ENCODE peak calls at places on chromosomes 5 and 9, in ten cellular contexts. Q is CD4-positive, alpha-beta T cell; O is upper lobe of left lung; M is progenitor cell of endocrine pancreas; Y is upper lobe of right lung; D is glutamatergic neuron; P is psoas muscle; C is choroid plexus epithelial cell; F is ovary; N is AG04449. T is an unnamed sample.

GRCh38 chr5:101160002-101160401 is 256.9 kb upstream of the ST8SIA4 start:
- DNase-seq in Y (no peak), O (no peak), F (no peak), N (no peak), C (peak; percentile 1), Q (no peak), D (no peak), P (no peak), M (no peak), T (no peak)

GRCh38 chr9:76216161-76216649 is 178.0 kb downstream of the RFK start:
- DNase-seq in D (no peak), Q (no peak), Y (no peak), O (no peak), M (no peak), N (peak; percentile 82), C (peak; percentile 98), P (no peak), F (no peak), T (no peak)

GRCh38 chr9:100581661-100582060 is 3.8 kb downstream of the CAVIN4 start:
- DNase-seq in Y (no peak), N (no peak), D (no peak), P (no peak), M (no peak), C (no peak), O (no peak), F (no peak), Q (no peak), T (no peak)

GRCh38 chr9:114677418-114677817 is 4.6 kb downstream of the TEX48 start:
- DNase-seq in Q (no peak), N (peak; percentile 99), D (no peak), O (no peak), Y (no peak), F (no peak), C (peak; percentile 100), M (no peak), P (no peak), T (no peak)

GRCh38 chr9:93365427-93366118 is 85.9 kb upstream of the FAM120A start:
- DNase-seq in D (no peak), P (no peak), C (no peak), O (no peak), Q (no peak), F (no peak), Y (no peak), N (no peak), M (no peak), T (no peak)

GRCh38 chr9:69085523-69086283 is 50.2 kb downstream of the FXN start:
- DNase-seq in Y (no peak), N (no peak), F (no peak), Q (no peak), C (peak; percentile 76), O (no peak), M (no peak), P (no peak), D (no peak), T (no peak)

GRCh38 chr5:173093597-173093996 is 37.4 kb downstream of the CREBRF start:
- DNase-seq in Q (no peak), C (no peak), F (no peak), N (no peak), P (no peak), Y (no peak), D (no peak), O (no peak), M (no peak), T (no peak)

GRCh38 chr5:149804478-149805450 is 74.7 kb downstream of the PPARGC1B start:
- DNase-seq in N (no peak), F (no peak), C (peak; percentile 55), Q (no peak), Y (no peak), O (no peak), M (no peak), P (no peak), D (no peak), T (peak; percentile 34)

GRCh38 chr5:179287071-179287470 is 58.2 kb downstream of the ADAMTS2 start:
- DNase-seq in C (no peak), Y (peak; percentile 57), O (peak; percentile 63), F (peak; percentile 29), N (no peak), M (no peak), Q (no peak), D (peak; percentile 17), P (peak; percentile 13), T (no peak)

GRCh38 chr5:60546157-60546556 is 153.8 kb downstream of the DEPDC1B start:
- DNase-seq in M (no peak), Q (no peak), O (no peak), F (no peak), P (no peak), C (no peak), N (no peak), Y (no peak), D (no peak), T (no peak)

GRCh38 chr5:140383300-140383699 is 18.3 kb upstream of the ANKHD1 start:
- DNase-seq in Y (no peak), N (no peak), Q (no peak), D (no peak), C (peak; percentile 16), P (no peak), M (no peak), O (no peak), F (no peak), T (no peak)

GRCh38 chr5:69498384-69498783 is 5.8 kb downstream of the OCLN start:
- DNase-seq in N (no peak), F (no peak), C (no peak), M (no peak), Y (no peak), D (no peak), Q (no peak), P (no peak), O (no peak), T (no peak)

GRCh38 chr9:38339087-38339486 is 53.4 kb upstream of the ALDH1B1 start:
- DNase-seq in N (no peak), C (peak; percentile 59), Y (no peak), F (no peak), O (no peak), D (no peak), M (no peak), Q (no peak), P (no peak), T (no peak)

GRCh38 chr9:100324594-100325200 is 28.0 kb downstream of the TEX10 start:
- DNase-seq in N (no peak), M (no peak), C (peak; percentile 82), Q (no peak), F (no peak), O (no peak), Y (no peak), P (no peak), D (no peak), T (no peak)

GRCh38 chr5:73895471-73895870 is 269.5 kb downstream of the ARHGEF28 start:
- DNase-seq in Y (no peak), P (no peak), F (no peak), C (no peak), O (no peak), Q (no peak), N (no peak), D (no peak), M (no peak), T (no peak)

GRCh38 chr5:134649163-134649916 is 755 bp downstream of the SEC24A start:
- DNase-seq in O (peak; percentile 89), Q (no peak), N (no peak), F (no peak), M (no peak), D (no peak), C (peak; percentile 25), P (peak; percentile 37), Y (no peak), T (no peak)

DNA sequence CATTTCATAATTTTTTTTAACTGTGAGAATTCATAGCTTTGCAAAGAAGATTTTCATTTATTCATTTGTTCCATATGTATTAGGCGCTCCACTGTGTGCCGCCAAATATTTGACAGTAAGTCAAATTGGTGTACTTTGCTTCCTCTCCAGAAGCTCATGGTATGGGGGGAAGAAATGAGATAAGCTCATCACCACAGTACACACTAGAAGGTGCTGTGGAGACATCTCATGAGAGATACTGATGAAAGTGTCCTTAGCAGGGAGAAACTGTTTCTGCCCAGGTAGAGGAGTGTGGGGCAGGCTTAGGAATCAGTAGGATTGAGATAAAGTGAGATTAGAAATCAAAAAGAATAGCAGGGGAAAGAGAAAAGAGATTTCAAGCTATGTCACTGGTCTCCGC is 136.2 kb downstream of the CDH6 start:
- DNase-seq in Y (no peak), D (no peak), N (no peak), C (peak; percentile 10), O (no peak), M (no peak), Q (no peak), F (no peak), P (no peak), T (no peak)
- TF ChIP-seq CTCF in Y (no peak), D (no peak), N (no peak), C (peak; percentile 14), O (no peak), M (no peak), Q (no peak), F (no peak), P (no peak), T (no peak)

GRCh38 chr5:170267431-170268152 is 30.0 kb downstream of the LCP2 start:
- DNase-seq in C (peak; percentile 92), Q (peak; percentile 74), M (peak; percentile 58), D (peak; percentile 84), P (peak; percentile 68), F (peak; percentile 83), Y (peak; percentile 80), N (peak; percentile 1), O (no peak), T (peak; percentile 55)
- TF ChIP-seq CTCF in C (peak; percentile 96), Q (peak; percentile 91), M (peak; percentile 80), D (peak; percentile 82), P (peak; percentile 67), F (no peak), Y (peak; percentile 86), N (peak; percentile 84), O (peak; percentile 78), T (peak; percentile 77)

GRCh38 chr5:11023970-11024369 is 262.9 kb upstream of the DAP start:
- DNase-seq in F (no peak), C (no peak), M (no peak), P (no peak), Q (no peak), N (no peak), O (no peak), D (no peak), Y (no peak), T (no peak)
- TF ChIP-seq CTCF in F (no peak), C (no peak), M (no peak), P (no peak), Q (no peak), N (no peak), O (no peak), D (no peak), Y (no peak), T (no peak)

DNA sequence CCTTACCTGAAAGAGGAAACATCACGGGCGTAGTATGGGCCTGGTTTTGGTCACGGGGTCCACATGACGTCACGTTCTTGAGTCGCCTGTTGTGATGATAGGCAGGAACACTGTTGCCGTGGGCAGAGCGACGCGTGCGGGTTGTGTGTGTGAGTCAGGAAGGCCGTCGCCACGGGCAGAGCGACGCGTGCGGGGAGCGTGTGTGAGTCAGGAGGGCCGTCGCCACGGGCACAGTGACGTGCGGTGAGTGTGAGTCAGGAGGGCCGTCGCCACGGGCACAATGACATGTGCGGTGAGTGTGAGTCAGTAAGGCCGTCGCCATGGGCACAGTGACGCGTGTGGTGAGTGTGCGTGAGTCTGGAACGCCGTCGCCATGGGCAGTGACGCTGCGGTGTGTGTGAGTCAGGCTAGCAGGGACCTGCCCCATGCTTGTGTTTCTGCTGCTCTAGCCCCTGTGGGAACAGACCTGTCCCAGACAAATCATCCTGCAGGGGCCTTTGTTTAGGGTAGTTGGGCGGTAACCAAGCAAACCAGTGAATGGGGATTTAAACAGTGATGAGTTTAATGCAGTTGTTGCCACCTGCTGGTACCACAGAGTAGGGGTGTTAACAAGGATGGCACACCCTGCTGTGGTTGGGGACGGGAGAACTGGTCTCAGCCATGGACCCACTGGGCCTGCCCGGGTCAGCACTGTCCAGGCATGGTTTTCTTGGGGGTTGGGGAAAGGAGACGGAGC is 19.8 kb downstream of the TRIP13 start:
- DNase-seq in F (no peak), N (peak; percentile 56), C (peak; percentile 86), P (no peak), D (no peak), O (peak; percentile 80), Q (peak; percentile 32), Y (no peak), M (no peak), T (no peak)
- TF ChIP-seq CTCF in F (no peak), N (no peak), C (peak; percentile 32), P (no peak), D (no peak), O (no peak), Q (no peak), Y (no peak), M (no peak), T (no peak)